ENCODE peak calls at places on chromosomes 5 and 9, in five cellular contexts. S is stimulated activated CD8-positive, alpha-beta memory T cell treated with anti-CD3 and anti-CD28 coated beads, Interleukin-12 subunit alpha, Interleukin-12 subunit beta, amount 100 ng/mL, for 4 hours; B is hepatocyte; F is tibial nerve; C is neuronal stem cell. O is an unnamed sample.

GRCh38 chr9:111959468-111959941 is 62.9 kb downstream of the UGCG start:
- DNase-seq in S (no peak), B (peak; percentile 85), F (no peak), C (no peak), O (no peak)

GRCh38 chr9:1939926-1940368 is 75.2 kb upstream of the SMARCA2 start:
- DNase-seq in S (no peak), B (peak; percentile 68), F (no peak), C (no peak), O (no peak)

GRCh38 chr5:175118700-175119309 is 325.2 kb downstream of the DRD1 start:
- DNase-seq in S (no peak), B (no peak), F (no peak), C (no peak), O (no peak)

GRCh38 chr9:120925535-120926396 is 830 bp downstream of the TRAF1 start:
- DNase-seq in S (peak; percentile 70), B (peak; percentile 56), F (no peak), C (no peak), O (no peak)

GRCh38 chr9:93710370-93710723 is 134.0 kb downstream of the PHF2 start:
- DNase-seq in S (no peak), B (no peak), F (no peak), C (no peak), O (no peak)

GRCh38 chr5:167513383-167513782 is 778.1 kb upstream of the WWC1 start:
- DNase-seq in S (no peak), B (no peak), F (no peak), C (no peak), O (no peak)

GRCh38 chr9:90895786-90896185 is 94.2 kb downstream of the SYK start:
- DNase-seq in S (no peak), B (no peak), F (no peak), C (no peak), O (no peak)

GRCh38 chr5:174528821-174529544 is 195.4 kb upstream of the MSX2 start:
- DNase-seq in S (no peak), B (no peak), F (no peak), C (no peak), O (no peak)

GRCh38 chr9:114988962-114989599 is 58.7 kb upstream of the TNFSF8 start:
- DNase-seq in S (no peak), B (peak; percentile 48), F (no peak), C (no peak), O (no peak)

GRCh38 chr5:173705512-173705825 is 89.0 kb upstream of the BOD1 start:
- DNase-seq in S (no peak), B (no peak), F (no peak), C (no peak), O (no peak)

GRCh38 chr5:127696688-127697087 is 6.5 kb upstream of the CCDC192 start:
- DNase-seq in S (no peak), B (no peak), F (no peak), C (no peak), O (no peak)

GRCh38 chr9:76355886-76356285 is 38.3 kb downstream of the RFK start:
- DNase-seq in S (no peak), B (no peak), F (no peak), C (no peak), O (no peak)

GRCh38 chr5:83360573-83360972 is 111.0 kb upstream of the VCAN start:
- DNase-seq in S (no peak), B (peak; percentile 8), F (no peak), C (no peak), O (no peak)

GRCh38 chr9:113456235-113456634 is 7.3 kb upstream of the RGS3 start:
- DNase-seq in S (no peak), B (no peak), F (no peak), C (no peak), O (no peak)

GRCh38 chr9:37953775-37954437 is 50.0 kb upstream of the SLC25A51 start:
- DNase-seq in S (peak; percentile 17), B (peak; percentile 48), F (no peak), C (no peak), O (no peak)

GRCh38 chr9:13934411-13934810 is 379.5 kb downstream of the NFIB start:
- DNase-seq in S (no peak), B (no peak), F (no peak), C (no peak), O (no peak)

GRCh38 chr5:174222891-174223290 is 177.4 kb downstream of the NSG2 start:
- DNase-seq in S (no peak), B (no peak), F (no peak), C (no peak), O (no peak)

GRCh38 chr5:96245401-96246091 is 187.5 kb downstream of the PCSK1 start:
- DNase-seq in S (no peak), B (peak; percentile 37), F (no peak), C (no peak), O (no peak)

GRCh38 chr9:90974007-90974406 is 172.4 kb downstream of the SYK start:
- DNase-seq in S (no peak), B (no peak), F (no peak), C (no peak), O (no peak)

GRCh38 chr9:77885104-77885672 is 146.4 kb downstream of the GNAQ start:
- DNase-seq in S (no peak), B (no peak), F (no peak), C (no peak), O (no peak)

O was measured in NCI-H2107.